ENCODE peak calls at places on chromosomes 6 and 20, in six cellular contexts. Y, K, J, T, D and U are unnamed samples.
A peak's percentile ranks its signal among the peaks of the same experiment; 100 is the strongest.

GRCh38 chr6:142714956-142715355 is 230.0 kb downstream of the HIVEP2 start:
- DNase-seq in T (no peak), K (no peak), J (no peak), D (no peak), Y (no peak), U (no peak)

GRCh38 chr6:136550330-136551071 is at the start of gene MAP7:
- DNase-seq in D (peak; percentile 84), J (peak; percentile 44), T (peak; percentile 94), Y (peak; percentile 79), K (peak; percentile 95), U (peak; percentile 72)

GRCh38 chr6:110490110-110490509 is 13.7 kb upstream of the SLC22A16 start:
- DNase-seq in K (no peak), T (no peak), Y (no peak), D (no peak), J (no peak), U (no peak)

GRCh38 chr20:18695175-18695574 is 107.3 kb downstream of the DTD1 start:
- DNase-seq in K (no peak), Y (no peak), D (no peak), J (no peak), T (no peak), U (no peak)

GRCh38 chr20:5797843-5798462 is 47.8 kb downstream of the SHLD1 start:
- DNase-seq in D (no peak), J (no peak), Y (no peak), T (no peak), K (no peak), U (no peak)

GRCh38 chr6:28587011-28587745 is 61.5 kb downstream of the GPX5 start:
- DNase-seq in J (peak; percentile 80), K (peak; percentile 75), T (peak; percentile 73), Y (peak; percentile 83), D (peak; percentile 72), U (peak; percentile 19)

GRCh38 chr20:19993937-19994667 is 23.1 kb upstream of the NAA20 start:
- DNase-seq in T (no peak), J (peak; percentile 96), Y (no peak), D (no peak), K (peak; percentile 48), U (no peak)

GRCh38 chr6:55925292-55925691 is 49.9 kb upstream of the BMP5 start:
- DNase-seq in T (no peak), J (peak; percentile 94), K (no peak), Y (no peak), D (no peak), U (no peak)

GRCh38 chr6:157304840-157305675 is 18.3 kb downstream of the TMEM242 start:
- DNase-seq in Y (no peak), T (peak; percentile 44), D (no peak), K (no peak), J (peak; percentile 59), U (peak; percentile 44)

GRCh38 chr6:45630314-45630713 is 252.6 kb upstream of the SUPT3H start:
- DNase-seq in J (no peak), D (no peak), K (no peak), T (no peak), Y (no peak), U (no peak)

GRCh38 chr6:143536461-143536865 is 24.9 kb upstream of the FUCA2 start:
- DNase-seq in Y (peak; percentile 73), T (peak; percentile 66), D (no peak), J (peak; percentile 65), K (no peak), U (peak; percentile 38)

GRCh38 chr6:39062014-39062740 is 13.6 kb downstream of the GLP1R start:
- DNase-seq in J (no peak), Y (no peak), T (no peak), D (no peak), K (no peak), U (no peak)

GRCh38 chr20:51327251-51327841 is 215.2 kb downstream of the NFATC2 start:
- DNase-seq in J (peak; percentile 91), Y (no peak), K (no peak), T (no peak), D (no peak), U (no peak)

GRCh38 chr6:22320750-22321149 is 23.9 kb upstream of the PRL start:
- DNase-seq in K (peak; percentile 34), D (no peak), J (peak; percentile 98), T (no peak), Y (no peak), U (no peak)

GRCh38 chr6:157300436-157300835 is 22.9 kb downstream of the TMEM242 start:
- DNase-seq in Y (no peak), T (no peak), K (no peak), J (no peak), D (no peak), U (no peak)

GRCh38 chr20:24738981-24739633 is 210.0 kb upstream of the CST7 start:
- DNase-seq in T (no peak), J (no peak), Y (no peak), K (no peak), D (no peak), U (no peak)

GRCh38 chr6:132687306-132687705 is 26.5 kb downstream of the VNN1 start:
- DNase-seq in Y (no peak), T (no peak), K (peak; percentile 14), J (peak; percentile 83), D (no peak), U (no peak)